ENCODE peak calls at places on chromosome 2, in four cellular contexts. G is A549, A is SK-N-SH, M is ovary. Y is an unnamed sample.

GRCh38 chr2:236021497-236022057 is 146.6 kb downstream of the GBX2 start:
- DNase-seq in G (no peak), M (no peak), A (no peak), Y (no peak)

GRCh38 chr2:101900375-101900774 is 91.4 kb upstream of the IL1R2 start:
- DNase-seq in G (no peak), M (no peak), A (no peak), Y (no peak)

GRCh38 chr2:37582911-37583310 is 88.5 kb downstream of the CDC42EP3 start:
- DNase-seq in A (no peak), G (no peak), M (no peak), Y (no peak)

GRCh38 chr2:237485304-237485703 is 1.7 kb upstream of the MLPH start:
- DNase-seq in M (no peak), A (no peak), G (no peak), Y (no peak)

GRCh38 chr2:102181376-102181775 is 5.4 kb upstream of the IL1RL2 start:
- DNase-seq in M (no peak), A (no peak), G (no peak), Y (no peak)

GRCh38 chr2:237909801-237910475 is 50.5 kb downstream of the RAMP1 start:
- DNase-seq in A (no peak), G (no peak), M (no peak), Y (peak; percentile 52)

GRCh38 chr2:37877457-37878315 is 47.4 kb upstream of the RMDN2 start:
- DNase-seq in G (peak; percentile 59), A (peak; percentile 75), M (no peak), Y (no peak)

GRCh38 chr2:86793752-86794151 is 3.0 kb upstream of the CD8A start:
- DNase-seq in A (no peak), M (no peak), G (no peak), Y (no peak)

GRCh38 chr2:121360566-121361300 is 75.7 kb upstream of the TFCP2L1 start:
- DNase-seq in M (no peak), A (no peak), G (peak; percentile 21), Y (no peak)

GRCh38 chr2:74864728-74865722 is 31.1 kb downstream of the HK2 start:
- DNase-seq in A (peak; percentile 46), M (peak; percentile 19), G (no peak), Y (no peak)
- H3K4me1 ChIP-seq in A (peaks cover 49% of the 10 kb centered on the region), M (peaks cover 28% of the 10 kb centered on the region), G (peaks cover 4% of the 10 kb centered on the region), Y (peaks cover 9% of the 10 kb centered on the region)

GRCh38 chr2:64799592-64800252 is 146.0 kb upstream of the SERTAD2 start:
- DNase-seq in G (no peak), A (no peak), M (no peak), Y (no peak)
- H3K27ac ChIP-seq in G (no peak overlapping the region), A (no peak overlapping the region), M (no peak overlapping the region), Y (no peak overlapping the region)

GRCh38 chr2:230865324-230865765 is 603 bp downstream of the ITM2C start:
- DNase-seq in A (peak; percentile 70), M (no peak), G (no peak), Y (no peak)

GRCh38 chr2:230864605-230865323 is at the start of gene ITM2C:
- DNase-seq in A (peak; percentile 98), G (peak; percentile 76), M (peak; percentile 76), Y (peak; percentile 84)

GRCh38 chr2:230864122-230864604 is 579 bp upstream of the ITM2C start:
- DNase-seq in M (no peak), G (no peak), A (peak; percentile 40), Y (no peak)

GRCh38 chr2:230866704-230867561 is 2.2 kb downstream of the ITM2C start:
- DNase-seq in M (peak; percentile 55), A (peak; percentile 58), G (no peak), Y (no peak)

GRCh38 chr2:230865766-230866703 is 1.3 kb downstream of the ITM2C start:
- DNase-seq in A (peak; percentile 81), M (peak; percentile 53), G (no peak), Y (no peak)
- H3K4me3 ChIP-seq in A (peak overlapping the region; percentile 95), M (peak overlapping the region; percentile 67), G (peak overlapping the region; percentile 80), Y (peak overlapping the region; percentile 66)

DNA sequence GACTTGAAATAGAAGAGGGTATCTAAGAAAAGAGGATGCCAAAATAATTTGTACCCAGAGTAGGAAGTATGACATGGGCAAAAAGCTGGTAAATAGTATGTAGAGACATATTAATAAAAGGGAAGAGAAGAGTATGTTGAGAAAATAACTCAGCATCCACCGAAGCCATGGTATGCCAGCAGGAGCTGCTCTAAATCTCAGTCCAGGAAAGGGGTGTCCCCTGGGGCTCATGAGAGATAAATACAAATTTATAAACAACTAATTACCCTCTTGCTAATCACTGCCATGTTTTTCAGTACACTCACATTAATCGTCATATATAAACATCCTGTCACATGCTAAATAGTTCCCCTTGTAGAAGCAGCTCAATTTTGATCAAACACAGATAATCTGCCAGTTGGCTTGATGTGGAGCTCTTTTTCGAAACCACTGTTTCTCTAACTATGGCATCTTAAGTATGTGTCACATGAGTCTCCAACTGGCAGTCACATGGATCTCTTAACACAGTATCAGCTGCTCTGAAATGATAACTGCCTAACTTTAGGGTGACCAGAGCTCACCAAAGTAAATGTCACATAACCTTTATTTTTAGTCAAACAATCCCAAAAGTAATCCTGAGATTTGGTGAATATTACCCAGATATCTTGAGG is 31.9 kb downstream of the EXOC6B start:
- DNase-seq in G (no peak), M (no peak), A (no peak), Y (no peak)
- H3K4me1 ChIP-seq in G (peaks cover 19% of the 10 kb centered on the region), M (no peaks in the 10 kb centered on the region), A (no peaks in the 10 kb centered on the region), Y (no peaks in the 10 kb centered on the region)

DNA sequence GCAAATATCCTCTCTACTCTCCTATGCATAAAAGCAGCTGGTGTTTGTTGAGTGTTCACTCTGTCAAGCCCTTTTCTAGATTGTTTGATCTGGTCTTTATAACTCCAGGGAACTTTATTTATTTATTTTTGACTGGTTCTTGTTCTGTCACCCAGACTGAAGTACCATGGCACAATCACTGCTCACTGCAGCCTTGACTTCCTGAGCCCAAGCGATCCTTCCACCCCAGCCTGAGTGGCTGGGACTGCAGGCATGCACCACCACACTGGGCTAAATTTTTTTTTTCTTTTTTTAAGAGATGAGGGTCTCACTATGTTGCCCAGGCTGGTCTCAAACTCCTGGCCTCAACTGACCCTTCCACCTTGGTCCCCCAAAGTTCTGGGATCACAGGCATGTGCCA is 12.7 kb upstream of the SLC11A1 start:
- DNase-seq in G (no peak), A (no peak), M (no peak), Y (no peak)
- H3K27ac ChIP-seq in G (no peak overlapping the region), A (no peak overlapping the region), M (no peak overlapping the region), Y (peak overlapping the region; percentile 85)

GRCh38 chr2:134249755-134250154 is 4.1 kb upstream of the MGAT5 start:
- DNase-seq in G (no peak), M (no peak), A (no peak), Y (no peak)
- H3K4me3 ChIP-seq in G (no peak overlapping the region), M (no peak overlapping the region), A (no peak overlapping the region), Y (no peak overlapping the region)

GRCh38 chr2:54566896-54567295 is 110.8 kb downstream of the SPTBN1 start:
- DNase-seq in G (no peak), M (no peak), A (no peak), Y (no peak)

GRCh38 chr2:54570925-54571694 is 115.0 kb downstream of the SPTBN1 start:
- DNase-seq in A (peak; percentile 38), M (no peak), G (peak; percentile 71), Y (peak; percentile 82)

GRCh38 chr2:54570321-54570881 is 114.3 kb downstream of the SPTBN1 start:
- DNase-seq in M (no peak), G (no peak), A (no peak), Y (no peak)

GRCh38 chr2:54569745-54570296 is 113.7 kb downstream of the SPTBN1 start:
- DNase-seq in A (no peak), M (no peak), G (no peak), Y (no peak)

GRCh38 chr2:54568876-54569298 is 112.8 kb downstream of the SPTBN1 start:
- DNase-seq in M (no peak), A (no peak), G (no peak), Y (no peak)
- H3K4me1 ChIP-seq in M (peaks cover 27% of the 10 kb centered on the region), A (peaks cover 41% of the 10 kb centered on the region), G (peaks cover 93% of the 10 kb centered on the region), Y (no peaks in the 10 kb centered on the region)

GRCh38 chr2:127081826-127082633 is 24.9 kb downstream of the BIN1 start:
- DNase-seq in A (no peak), G (no peak), M (no peak), Y (no peak)

GRCh38 chr2:127078691-127079270 is 28.2 kb downstream of the BIN1 start:
- DNase-seq in G (no peak), A (no peak), M (no peak), Y (no peak)

GRCh38 chr2:127079358-127079920 is 27.5 kb downstream of the BIN1 start:
- DNase-seq in M (no peak), A (no peak), G (no peak), Y (no peak)

GRCh38 chr2:127080941-127081769 is 25.8 kb downstream of the BIN1 start:
- DNase-seq in G (no peak), M (no peak), A (no peak), Y (no peak)

GRCh38 chr2:127080226-127080940 is 26.6 kb downstream of the BIN1 start:
- DNase-seq in M (no peak), G (no peak), A (no peak), Y (no peak)
- H3K27ac ChIP-seq in M (no peak overlapping the region), G (peak overlapping the region; percentile 55), A (no peak overlapping the region), Y (peak overlapping the region; percentile 59)

Y was measured in sigmoid colon.